ENCODE peak calls at places on chromosomes 12 and 14, in nine cellular contexts. L, V, F, S, Z, D, T, X and B are unnamed samples.

GRCh38 chr14:30143617-30144016 is 216.0 kb upstream of the PRKD1 start:
- DNase-seq in Z (no peak), D (no peak), S (no peak), L (no peak), V (no peak), X (peak), F (no peak), T (no peak), B (no peak)

GRCh38 chr14:100533647-100534485 is 53.4 kb downstream of the BEGAIN start:
- DNase-seq in T (peak), Z (peak), F (no peak), S (no peak), X (no peak), L (no peak), D (peak), V (peak), B (peak)

GRCh38 chr12:24155042-24155441 is 205.6 kb upstream of the SOX5 start:
- DNase-seq in D (no peak), F (no peak), L (no peak), X (no peak), V (no peak), T (no peak), S (no peak), Z (no peak), B (no peak)

GRCh38 chr14:73810478-73811163 is 41.0 kb upstream of the PTGR2 start:
- DNase-seq in S (no peak), F (no peak), X (no peak), L (no peak), T (no peak), D (no peak), Z (no peak), V (no peak), B (no peak)

GRCh38 chr14:88463318-88463717 is 77.9 kb downstream of the SPATA7 start:
- DNase-seq in S (no peak), L (peak), X (no peak), D (no peak), Z (no peak), F (no peak), V (no peak), T (no peak), B (no peak)

GRCh38 chr14:22668417-22668816 is 24.3 kb upstream of the OR6J1 start:
- DNase-seq in S (no peak), T (no peak), D (no peak), V (no peak), X (peak), L (no peak), Z (no peak), F (no peak), B (no peak)

GRCh38 chr12:1171657-1172056 is 180.6 kb downstream of the ERC1 start:
- DNase-seq in L (peak), X (no peak), Z (no peak), S (no peak), F (no peak), T (no peak), D (no peak), V (no peak), B (no peak)

GRCh38 chr14:70640938-70641547 is 673 bp upstream of the TTC9 start:
- DNase-seq in F (no peak), D (no peak), V (peak), L (no peak), Z (peak), T (no peak), X (peak), S (peak), B (no peak)

GRCh38 chr12:104930388-104931326 is 27.4 kb downstream of the SLC41A2 start:
- DNase-seq in Z (no peak), S (no peak), D (no peak), T (no peak), F (no peak), L (no peak), X (peak), V (no peak), B (no peak)

GRCh38 chr12:53532026-53532425 is 24.7 kb upstream of the NPFF start:
- DNase-seq in T (no peak), D (no peak), F (no peak), L (no peak), V (no peak), Z (no peak), X (no peak), S (no peak), B (no peak)

GRCh38 chr14:72836085-72836484 is 57.8 kb downstream of the DPF3 start:
- DNase-seq in F (no peak), D (no peak), V (no peak), S (no peak), Z (no peak), T (no peak), X (no peak), L (no peak), B (no peak)

GRCh38 chr12:109961201-109961600 is 35.0 kb downstream of the GIT2 start:
- DNase-seq in S (no peak), X (no peak), L (no peak), D (peak), T (no peak), Z (no peak), V (no peak), F (no peak), B (no peak)

GRCh38 chr14:77892381-77892871 is 92.5 kb downstream of the ADCK1 start:
- DNase-seq in D (peak), L (no peak), F (no peak), Z (no peak), T (no peak), X (peak), V (peak), S (no peak), B (no peak)

DNA sequence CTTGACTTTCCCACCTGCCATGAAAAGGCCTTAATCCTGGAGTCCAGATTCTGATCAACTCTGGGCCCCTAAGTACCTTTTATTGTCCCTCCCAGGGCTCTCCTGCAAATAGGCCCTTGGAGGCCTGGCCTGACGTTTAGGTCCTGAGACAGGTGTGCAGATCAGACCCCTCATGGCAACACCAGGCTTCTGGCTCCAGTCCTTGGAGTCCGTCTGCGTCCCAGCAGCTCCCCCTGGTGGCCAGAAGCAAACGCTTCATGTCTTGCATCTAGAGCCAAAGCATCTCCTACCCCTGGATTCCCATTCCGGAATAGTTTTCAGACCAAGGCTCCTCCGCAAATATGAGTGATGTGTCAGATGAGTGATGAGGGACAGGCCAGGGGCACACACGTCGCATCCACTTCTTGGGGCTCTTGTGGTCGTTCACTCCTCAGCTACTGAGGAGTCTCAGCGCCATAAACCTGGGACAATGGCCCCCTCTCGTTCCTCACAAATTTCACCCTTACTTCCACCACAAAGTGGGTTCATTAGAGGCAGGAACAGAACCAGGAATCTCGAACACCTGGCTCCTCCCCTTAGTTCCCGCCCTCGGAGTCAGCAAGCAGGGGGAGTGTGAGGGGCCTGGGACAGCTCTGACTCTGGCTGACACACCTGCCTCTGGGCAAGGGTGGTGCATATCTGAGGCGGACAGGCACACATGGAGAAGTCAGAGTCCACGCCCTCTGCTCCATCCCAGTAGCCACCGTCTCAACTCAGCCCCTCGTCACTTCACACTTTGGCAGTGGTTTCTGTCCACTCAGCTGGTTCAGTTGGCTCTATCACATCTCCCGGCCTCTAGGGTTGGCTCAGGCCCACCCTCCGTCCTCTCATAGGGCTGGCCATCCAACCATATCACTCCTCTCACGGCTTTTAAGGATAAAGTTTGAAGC is 77.9 kb upstream of the PWP1 start:
- DNase-seq in L (peak), V (peak), S (peak), T (peak), Z (peak), X (peak), D (peak), F (peak), B (peak)
- TF ChIP-seq CTCF in L (peak), V (no peak), S (peak), T (peak), Z (peak), X (peak), D (peak), F (peak), B (peak)

DNA sequence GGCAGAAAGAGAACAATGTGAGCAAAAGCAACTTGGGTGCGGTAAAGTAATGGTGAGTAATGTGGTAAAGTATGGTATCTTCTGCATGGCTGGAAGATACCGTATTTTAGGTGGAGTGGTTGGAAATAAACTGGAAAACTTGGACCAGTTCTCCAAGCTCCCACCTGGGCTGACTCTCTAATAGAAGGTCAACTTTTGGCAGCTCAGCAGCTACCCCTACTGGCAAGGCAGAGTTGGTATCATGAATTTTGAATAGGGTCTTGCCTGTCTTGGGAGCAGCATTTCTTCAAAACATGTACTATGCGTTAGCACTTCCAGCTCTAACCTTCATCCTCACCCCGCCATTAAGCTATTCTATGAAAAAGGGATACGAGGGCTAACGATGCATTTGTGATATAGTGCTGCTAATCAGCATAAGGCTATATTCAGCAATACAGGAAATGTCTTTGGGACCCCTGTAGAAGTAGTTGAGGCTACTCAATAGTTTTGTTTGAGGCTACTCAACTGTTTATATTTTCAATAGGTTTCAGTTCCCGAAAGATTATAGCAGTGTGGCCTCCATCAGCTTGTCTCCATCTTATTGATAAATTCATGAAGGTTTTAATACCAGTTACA is 276.3 kb upstream of the FAR2 start:
- DNase-seq in L (peak), X (peak), S (peak), V (peak), T (no peak), D (no peak), F (peak), Z (no peak), B (no peak)
- TF ChIP-seq CTCF in L (peak), X (peak), S (peak), V (no peak), T (peak), D (peak), F (peak), Z (peak), B (peak)

GRCh38 chr14:103343164-103343879 is 9.3 kb downstream of the EIF5 start:
- DNase-seq in V (no peak), X (no peak), D (no peak), T (no peak), F (no peak), L (no peak), S (no peak), Z (no peak), B (no peak)
- TF ChIP-seq CTCF in V (no peak), X (peak), D (no peak), T (no peak), F (no peak), L (no peak), S (no peak), Z (no peak), B (no peak)

DNA sequence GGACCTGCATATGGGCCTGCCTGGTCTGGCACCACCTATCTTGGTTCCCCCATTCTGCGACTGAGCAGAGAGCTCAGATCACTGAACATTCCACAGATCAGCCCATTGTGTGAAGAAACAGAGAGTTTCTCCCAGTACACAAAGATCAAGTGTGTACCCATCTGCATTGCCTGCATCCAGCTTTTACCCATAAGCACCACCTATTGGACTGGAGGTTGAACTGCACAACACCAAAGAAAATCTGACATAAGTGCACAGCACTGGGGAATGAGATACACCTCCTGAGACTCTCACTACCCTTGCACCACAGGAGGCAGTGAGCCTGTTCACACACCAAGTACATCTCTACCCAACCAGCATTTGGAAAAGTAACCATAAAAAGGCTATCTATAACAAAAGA is 362.6 kb upstream of the CLEC14A start:
- DNase-seq in L (no peak), D (no peak), S (no peak), F (no peak), X (no peak), T (no peak), V (no peak), Z (no peak), B (no peak)
- TF ChIP-seq CTCF in L (peak), D (no peak), S (no peak), F (no peak), X (no peak), T (no peak), V (no peak), Z (no peak), B (no peak)

GRCh38 chr12:120437735-120438494 is at the start of gene COX6A1:
- DNase-seq in S (peak), L (peak), F (peak), V (peak), Z (peak), T (peak), D (peak), X (peak), B (peak)
- TF ChIP-seq CTCF in S (peak), L (no peak), F (peak), V (no peak), Z (no peak), T (no peak), D (no peak), X (no peak), B (no peak)

DNA sequence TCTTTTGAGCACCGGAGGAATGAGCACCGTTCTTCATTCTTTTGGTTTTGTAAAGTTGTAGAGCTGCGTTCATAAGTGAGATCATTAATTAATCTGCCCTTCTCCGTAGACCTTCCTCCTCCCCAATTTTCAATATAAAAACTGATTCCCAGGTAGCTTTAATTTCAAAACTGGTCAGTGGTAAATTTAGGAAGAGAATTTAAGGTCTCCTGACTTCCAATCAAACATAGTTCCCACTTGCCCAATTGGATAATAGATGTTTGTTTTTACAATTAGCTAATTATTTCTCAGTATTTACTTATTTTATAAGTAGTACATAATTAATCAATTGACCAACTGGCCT is 27.2 kb upstream of the YBX3 start:
- DNase-seq in T (no peak), Z (no peak), D (no peak), X (no peak), L (no peak), F (no peak), V (no peak), S (no peak), B (no peak)
- TF ChIP-seq CTCF in T (no peak), Z (no peak), D (peak), X (no peak), L (no peak), F (no peak), V (no peak), S (peak), B (no peak)